ENCODE peak calls at places on chromosomes 12 and 14, in eight cellular contexts. One of them, this sample, is unnamed.

GRCh38 chr12:83676896-83677295 is 990.2 kb downstream of the TMTC2 start:
- DNase-seq in germinal center: no peak
- DNase-seq in KG1: no peak
- DNase-seq in NT2/D1: no peak
- DNase-seq in activated naive CD4-positive, alpha-beta T cell treated with anti-CD3 and anti-CD28 coated beads for 36 hours: no peak
- DNase-seq in mesothelial cell of epicardium: no peak
- DNase-seq in A549: no peak
- DNase-seq in NCI-H510A treated with DMSO at 0.1 percent for 48 hours: no peak
- DNase-seq in this sample: no peak

GRCh38 chr12:118059645-118060275 is 1.2 kb downstream of the WSB2 start:
- DNase-seq in mesothelial cell of epicardium: no peak
- DNase-seq in activated naive CD4-positive, alpha-beta T cell treated with anti-CD3 and anti-CD28 coated beads for 36 hours: no peak
- DNase-seq in KG1: no peak
- DNase-seq in NT2/D1: no peak
- DNase-seq in A549: no peak
- DNase-seq in NCI-H510A treated with DMSO at 0.1 percent for 48 hours: peak
- DNase-seq in germinal center: no peak
- DNase-seq in this sample: no peak

GRCh38 chr14:104349950-104350349 is 211.6 kb downstream of the KIF26A start:
- DNase-seq in NT2/D1: no peak
- DNase-seq in NCI-H510A treated with DMSO at 0.1 percent for 48 hours: no peak
- DNase-seq in activated naive CD4-positive, alpha-beta T cell treated with anti-CD3 and anti-CD28 coated beads for 36 hours: peak
- DNase-seq in mesothelial cell of epicardium: no peak
- DNase-seq in germinal center: no peak
- DNase-seq in A549: no peak
- DNase-seq in KG1: no peak
- DNase-seq in this sample: no peak

GRCh38 chr14:26765768-26766550 is 168.1 kb upstream of the NOVA1 start:
- DNase-seq in germinal center: no peak
- DNase-seq in A549: peak
- DNase-seq in NT2/D1: no peak
- DNase-seq in NCI-H510A treated with DMSO at 0.1 percent for 48 hours: no peak
- DNase-seq in activated naive CD4-positive, alpha-beta T cell treated with anti-CD3 and anti-CD28 coated beads for 36 hours: no peak
- DNase-seq in KG1: no peak
- DNase-seq in mesothelial cell of epicardium: no peak
- DNase-seq in this sample: peak

GRCh38 chr12:96201272-96202227 is 7.4 kb downstream of the ELK3 start:
- DNase-seq in A549: no peak
- DNase-seq in KG1: no peak
- DNase-seq in NCI-H510A treated with DMSO at 0.1 percent for 48 hours: no peak
- DNase-seq in mesothelial cell of epicardium: no peak
- DNase-seq in NT2/D1: no peak
- DNase-seq in activated naive CD4-positive, alpha-beta T cell treated with anti-CD3 and anti-CD28 coated beads for 36 hours: no peak
- DNase-seq in germinal center: no peak
- DNase-seq in this sample: no peak

GRCh38 chr12:53049582-53050318 is at the start of gene TNS2:
- DNase-seq in mesothelial cell of epicardium: peak
- DNase-seq in NCI-H510A treated with DMSO at 0.1 percent for 48 hours: peak
- DNase-seq in activated naive CD4-positive, alpha-beta T cell treated with anti-CD3 and anti-CD28 coated beads for 36 hours: no peak
- DNase-seq in A549: peak
- DNase-seq in NT2/D1: no peak
- DNase-seq in KG1: no peak
- DNase-seq in germinal center: no peak
- DNase-seq in this sample: peak

GRCh38 chr14:48973136-48973535 is 613.0 kb downstream of the RPS29 start:
- DNase-seq in germinal center: no peak
- DNase-seq in NT2/D1: no peak
- DNase-seq in KG1: no peak
- DNase-seq in activated naive CD4-positive, alpha-beta T cell treated with anti-CD3 and anti-CD28 coated beads for 36 hours: no peak
- DNase-seq in mesothelial cell of epicardium: no peak
- DNase-seq in A549: no peak
- DNase-seq in NCI-H510A treated with DMSO at 0.1 percent for 48 hours: no peak
- DNase-seq in this sample: no peak

GRCh38 chr12:132327351-132328171 is 1.8 kb downstream of the GALNT9 start:
- DNase-seq in NCI-H510A treated with DMSO at 0.1 percent for 48 hours: no peak
- DNase-seq in A549: peak
- DNase-seq in activated naive CD4-positive, alpha-beta T cell treated with anti-CD3 and anti-CD28 coated beads for 36 hours: peak
- DNase-seq in mesothelial cell of epicardium: no peak
- DNase-seq in KG1: no peak
- DNase-seq in germinal center: no peak
- DNase-seq in NT2/D1: no peak
- DNase-seq in this sample: peak

GRCh38 chr12:48265792-48266191 is 62.7 kb upstream of the OR10AD1 start:
- DNase-seq in germinal center: no peak
- DNase-seq in A549: no peak
- DNase-seq in activated naive CD4-positive, alpha-beta T cell treated with anti-CD3 and anti-CD28 coated beads for 36 hours: no peak
- DNase-seq in NT2/D1: no peak
- DNase-seq in mesothelial cell of epicardium: no peak
- DNase-seq in KG1: no peak
- DNase-seq in NCI-H510A treated with DMSO at 0.1 percent for 48 hours: no peak
- DNase-seq in this sample: no peak

This sample was measured in RPMI7951.